ENCODE peak calls at places on chromosomes 11 and 22, in ten cellular contexts. U is CD8-positive, alpha-beta T cell; B is NCI-H1048; I is hippocampal formation; C is mammary epithelial cell; M is LHCN-M2; S is cardiac muscle cell; N is DMS153; V is aorta; A is foreskin fibroblast. F is an unnamed sample.

GRCh38 chr11:65885808-65886536 is 2.3 kb downstream of the FIBP start:
- DNase-seq in U (no peak), B (no peak), I (no peak), C (no peak), M (no peak), S (no peak), N (no peak), V (no peak), A (no peak), F (no peak)

GRCh38 chr11:106551744-106552671 is 466.3 kb downstream of the GUCY1A2 start:
- DNase-seq in U (no peak), B (no peak), I (no peak), C (no peak), M (no peak), S (no peak), N (no peak), V (peak), A (no peak), F (no peak)

GRCh38 chr11:116890193-116890592 is 52.8 kb upstream of the APOA1 start:
- DNase-seq in U (no peak), B (no peak), I (no peak), C (no peak), M (peak), S (no peak), N (no peak), V (no peak), A (no peak), F (no peak)

GRCh38 chr11:117281159-117281558 is 10.0 kb upstream of the BACE1-AS start:
- DNase-seq in U (no peak), B (no peak), I (no peak), C (peak), M (peak), S (peak), N (no peak), V (no peak), A (peak), F (no peak)

GRCh38 chr11:20762980-20763379 is 93.6 kb downstream of the NELL1 start:
- DNase-seq in U (no peak), B (no peak), I (no peak), C (no peak), M (no peak), S (no peak), N (peak), V (no peak), A (no peak), F (no peak)

GRCh38 chr11:46615756-46616155 is 1.3 kb downstream of the HARBI1 start:
- DNase-seq in U (no peak), B (no peak), I (no peak), C (no peak), M (peak), S (no peak), N (no peak), V (no peak), A (peak), F (no peak)

GRCh38 chr11:113189909-113190667 is 124.3 kb upstream of the TTC12 start:
- DNase-seq in U (no peak), B (no peak), I (no peak), C (peak), M (peak), S (peak), N (no peak), V (peak), A (peak), F (no peak)

GRCh38 chr11:103942646-103943045 is 93.8 kb upstream of the DDI1 start:
- DNase-seq in U (no peak), B (no peak), I (no peak), C (no peak), M (no peak), S (peak), N (no peak), V (no peak), A (peak), F (no peak)

GRCh38 chr11:66316849-66317251 is at the start of gene CD248:
- DNase-seq in U (peak), B (no peak), I (no peak), C (no peak), M (no peak), S (peak), N (no peak), V (peak), A (peak), F (no peak)

GRCh38 chr22:29626497-29627195 is 23.2 kb downstream of the NF2 start:
- DNase-seq in U (no peak), B (no peak), I (no peak), C (peak), M (peak), S (peak), N (no peak), V (no peak), A (peak), F (no peak)

GRCh38 chr11:82714346-82715174 is 19.1 kb downstream of the FAM181B start:
- DNase-seq in U (no peak), B (no peak), I (no peak), C (no peak), M (no peak), S (peak), N (no peak), V (no peak), A (no peak), F (no peak)

GRCh38 chr11:76782526-76783293 is 446 bp upstream of the TSKU start:
- DNase-seq in U (no peak), B (peak), I (peak), C (peak), M (peak), S (peak), N (peak), V (peak), A (peak), F (peak)

GRCh38 chr11:68353669-68354068 is 41.3 kb downstream of the LRP5 start:
- DNase-seq in U (no peak), B (no peak), I (no peak), C (no peak), M (no peak), S (no peak), N (no peak), V (peak), A (no peak), F (no peak)

GRCh38 chr11:34972892-34973291 is 56.5 kb downstream of the PDHX start:
- DNase-seq in U (no peak), B (no peak), I (no peak), C (no peak), M (peak), S (peak), N (no peak), V (no peak), A (peak), F (no peak)

GRCh38 chr22:23287136-23288095 is 107.1 kb downstream of the BCR start:
- DNase-seq in U (no peak), B (no peak), I (no peak), C (no peak), M (no peak), S (no peak), N (no peak), V (no peak), A (no peak), F (no peak)

GRCh38 chr22:34917239-34917638 is 148.7 kb upstream of the ISX start:
- DNase-seq in U (no peak), B (no peak), I (no peak), C (no peak), M (no peak), S (no peak), N (no peak), V (no peak), A (no peak), F (no peak)